ENCODE peak calls at places on chromosomes 16 and 17, in four cellular contexts. F, Y, U and G are unnamed samples.

GRCh38 chr17:27762527-27763305 is 37.6 kb downstream of the NOS2 start:
- DNase-seq in F (peak), Y (peak), U (no peak), G (no peak)

GRCh38 chr17:62652251-62653001 is 25.0 kb downstream of the MRC2 start:
- DNase-seq in F (peak), Y (peak), U (peak), G (no peak)

GRCh38 chr16:57533618-57534336 is 2.6 kb downstream of the CCDC102A start:
- DNase-seq in F (peak), Y (no peak), U (peak), G (no peak)

GRCh38 chr17:50426814-50427787 is 1.1 kb downstream of the ACSF2 start:
- DNase-seq in F (peak), Y (peak), U (no peak), G (peak)

GRCh38 chr17:62627219-62627903 is at the start of gene MRC2:
- DNase-seq in F (peak), Y (peak), U (peak), G (peak)

GRCh38 chr17:66649818-66650489 is 185.0 kb upstream of the CACNG5 start:
- DNase-seq in F (no peak), Y (no peak), U (no peak), G (no peak)

GRCh38 chr17:5508855-5509254 is 22.5 kb downstream of the MIS12 start:
- DNase-seq in F (no peak), Y (peak), U (no peak), G (no peak)

GRCh38 chr17:258045-258734 is 76.7 kb upstream of the DOC2B start:
- DNase-seq in F (no peak), Y (no peak), U (peak), G (no peak)

GRCh38 chr16:75379339-75379738 is 54.0 kb downstream of the CFDP1 start:
- DNase-seq in F (no peak), Y (no peak), U (no peak), G (no peak)

GRCh38 chr16:89720520-89720858 is 209 bp downstream of the VPS9D1 start:
- DNase-seq in F (peak), Y (no peak), U (no peak), G (peak)

GRCh38 chr16:81293909-81294802 is 20.6 kb upstream of the GAN start:
- DNase-seq in F (peak), Y (no peak), U (no peak), G (no peak)

GRCh38 chr17:35212668-35213067 is 18.5 kb upstream of the SLC35G3 start:
- DNase-seq in F (no peak), Y (no peak), U (no peak), G (no peak)